ENCODE peak calls at places on chromosomes 12 and 14, in eight cellular contexts. One of them, this sample, is unnamed. For H3K4me1, the result is how much of the 10 kb centered on the place peaks cover.

GRCh38 chr14:61145258-61145902 is 135.8 kb downstream of the TMEM30B start:
- DNase-seq in ovary: no peak
- DNase-seq in hepatocyte: peak
- DNase-seq in lower lobe of right lung: no peak
- DNase-seq in A673: peak
- DNase-seq in heart right ventricle: peak
- DNase-seq in left ventricle myocardium inferior: no peak
- DNase-seq in fibroblast of lung: peak
- DNase-seq in this sample: no peak

GRCh38 chr12:15631007-15631715 is 158.0 kb downstream of the EPS8 start:
- DNase-seq in ovary: no peak
- DNase-seq in hepatocyte: no peak
- DNase-seq in lower lobe of right lung: no peak
- DNase-seq in A673: peak
- DNase-seq in heart right ventricle: no peak
- DNase-seq in left ventricle myocardium inferior: no peak
- DNase-seq in fibroblast of lung: no peak
- DNase-seq in this sample: no peak

GRCh38 chr12:46389130-46389616 is 16.6 kb upstream of the SLC38A2 start:
- DNase-seq in ovary: no peak
- DNase-seq in hepatocyte: no peak
- DNase-seq in lower lobe of right lung: no peak
- DNase-seq in A673: peak
- DNase-seq in heart right ventricle: no peak
- DNase-seq in left ventricle myocardium inferior: no peak
- DNase-seq in fibroblast of lung: peak
- DNase-seq in this sample: no peak

GRCh38 chr12:113381237-113381636 is 22.4 kb downstream of the SDS start:
- DNase-seq in ovary: no peak
- DNase-seq in hepatocyte: no peak
- DNase-seq in lower lobe of right lung: no peak
- DNase-seq in A673: no peak
- DNase-seq in heart right ventricle: no peak
- DNase-seq in left ventricle myocardium inferior: no peak
- DNase-seq in fibroblast of lung: no peak
- DNase-seq in this sample: no peak

GRCh38 chr12:117832459-117833457 is 136.0 kb downstream of the KSR2 start:
- DNase-seq in ovary: no peak
- DNase-seq in hepatocyte: no peak
- DNase-seq in lower lobe of right lung: no peak
- DNase-seq in A673: no peak
- DNase-seq in heart right ventricle: no peak
- DNase-seq in left ventricle myocardium inferior: no peak
- DNase-seq in fibroblast of lung: peak
- DNase-seq in this sample: no peak

GRCh38 chr12:105040476-105040875 is 43.8 kb downstream of the ALDH1L2 start:
- DNase-seq in ovary: no peak
- DNase-seq in hepatocyte: no peak
- DNase-seq in lower lobe of right lung: no peak
- DNase-seq in A673: no peak
- DNase-seq in heart right ventricle: no peak
- DNase-seq in left ventricle myocardium inferior: no peak
- DNase-seq in fibroblast of lung: no peak
- DNase-seq in this sample: no peak

GRCh38 chr12:11765817-11766794 is 116.6 kb downstream of the ETV6 start:
- DNase-seq in ovary: no peak
- DNase-seq in hepatocyte: no peak
- DNase-seq in lower lobe of right lung: peak
- DNase-seq in A673: peak
- DNase-seq in heart right ventricle: peak
- DNase-seq in left ventricle myocardium inferior: no peak
- DNase-seq in fibroblast of lung: peak
- DNase-seq in this sample: no peak

GRCh38 chr14:79586401-79586800 is 624.9 kb downstream of the DIO2 start:
- DNase-seq in ovary: no peak
- DNase-seq in hepatocyte: no peak
- DNase-seq in lower lobe of right lung: peak
- DNase-seq in A673: no peak
- DNase-seq in heart right ventricle: no peak
- DNase-seq in left ventricle myocardium inferior: no peak
- DNase-seq in fibroblast of lung: no peak
- DNase-seq in this sample: peak

GRCh38 chr14:91390165-91390778 is 27.3 kb downstream of the CCDC88C start:
- DNase-seq in ovary: no peak
- DNase-seq in hepatocyte: no peak
- DNase-seq in lower lobe of right lung: no peak
- DNase-seq in A673: peak
- DNase-seq in heart right ventricle: no peak
- DNase-seq in left ventricle myocardium inferior: no peak
- DNase-seq in fibroblast of lung: no peak
- DNase-seq in this sample: no peak

DNA sequence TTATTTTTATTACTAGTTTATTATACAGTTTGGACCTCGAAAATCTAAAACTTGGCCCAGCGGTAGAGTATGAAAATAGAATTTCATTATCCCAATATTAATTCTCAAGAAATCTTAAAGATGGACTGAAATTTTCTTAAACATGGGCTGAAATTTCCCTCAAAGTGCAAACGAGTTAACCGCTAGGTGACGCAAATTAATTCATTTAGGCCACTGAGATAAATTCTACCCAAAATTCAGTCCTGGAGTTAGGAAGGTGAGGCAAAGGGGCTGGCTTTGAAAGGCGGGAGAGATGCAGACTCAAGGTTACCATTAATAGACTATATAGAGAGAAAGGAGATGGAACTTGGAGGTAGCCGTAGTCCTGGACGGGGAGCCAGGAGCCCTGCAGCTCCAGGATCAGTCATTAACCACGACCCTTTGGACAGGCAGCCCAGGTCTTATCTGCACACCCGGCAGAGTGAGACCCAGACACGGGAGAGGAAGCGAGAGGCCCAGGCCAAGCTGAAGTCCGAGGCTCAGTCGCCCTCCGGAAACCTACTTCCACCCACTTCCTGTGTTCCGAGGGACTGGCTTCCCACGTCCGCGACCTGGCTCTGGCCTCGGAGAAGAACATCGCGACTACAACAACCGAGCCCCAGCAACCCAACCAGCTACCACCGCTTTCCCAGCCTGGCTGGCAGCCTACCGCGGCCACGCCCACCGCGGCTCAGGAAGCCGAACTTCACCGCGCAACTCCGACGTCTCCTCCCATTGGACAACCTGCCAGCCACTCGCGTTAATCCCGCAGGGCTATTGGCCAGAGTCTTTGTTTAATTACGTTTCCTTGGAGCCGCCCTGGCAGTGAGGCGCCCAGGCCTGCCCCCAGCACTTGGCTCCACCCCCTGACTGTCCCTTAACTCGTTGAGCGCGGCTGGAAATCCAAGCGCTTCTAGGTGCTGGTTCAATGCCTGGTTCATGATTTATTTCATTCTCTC is at the start of gene EFCAB11:
- DNase-seq in ovary: peak
- DNase-seq in hepatocyte: peak
- DNase-seq in lower lobe of right lung: peak
- DNase-seq in A673: peak
- DNase-seq in heart right ventricle: peak
- DNase-seq in left ventricle myocardium inferior: peak
- DNase-seq in fibroblast of lung: peak
- DNase-seq in this sample: peak
- TF ChIP-seq CTCF in ovary: no peak
- TF ChIP-seq CTCF in hepatocyte: peak
- TF ChIP-seq CTCF in lower lobe of right lung: no peak
- TF ChIP-seq CTCF in A673: peak
- TF ChIP-seq CTCF in heart right ventricle: no peak
- TF ChIP-seq CTCF in left ventricle myocardium inferior: no peak
- TF ChIP-seq CTCF in fibroblast of lung: no peak
- TF ChIP-seq CTCF in this sample: no peak

GRCh38 chr14:21236948-21237797 is 32.1 kb downstream of the HNRNPC start:
- DNase-seq in ovary: no peak
- DNase-seq in hepatocyte: no peak
- DNase-seq in lower lobe of right lung: no peak
- DNase-seq in A673: no peak
- DNase-seq in heart right ventricle: no peak
- DNase-seq in left ventricle myocardium inferior: no peak
- DNase-seq in fibroblast of lung: no peak
- DNase-seq in this sample: no peak

GRCh38 chr14:21233457-21234076 is 35.7 kb downstream of the HNRNPC start:
- DNase-seq in ovary: no peak
- DNase-seq in hepatocyte: no peak
- DNase-seq in lower lobe of right lung: no peak
- DNase-seq in A673: peak
- DNase-seq in heart right ventricle: no peak
- DNase-seq in left ventricle myocardium inferior: no peak
- DNase-seq in fibroblast of lung: no peak
- DNase-seq in this sample: no peak

GRCh38 chr14:21229821-21230220 is 39.4 kb downstream of the HNRNPC start:
- DNase-seq in ovary: no peak
- DNase-seq in hepatocyte: no peak
- DNase-seq in lower lobe of right lung: no peak
- DNase-seq in A673: peak
- DNase-seq in heart right ventricle: no peak
- DNase-seq in left ventricle myocardium inferior: no peak
- DNase-seq in fibroblast of lung: no peak
- DNase-seq in this sample: no peak

GRCh38 chr14:21231020-21231652 is 38.1 kb downstream of the HNRNPC start:
- DNase-seq in ovary: no peak
- DNase-seq in hepatocyte: no peak
- DNase-seq in lower lobe of right lung: no peak
- DNase-seq in A673: no peak
- DNase-seq in heart right ventricle: no peak
- DNase-seq in left ventricle myocardium inferior: no peak
- DNase-seq in fibroblast of lung: no peak
- DNase-seq in this sample: no peak

GRCh38 chr14:21234112-21234511 is 35.1 kb downstream of the HNRNPC start:
- DNase-seq in ovary: no peak
- DNase-seq in hepatocyte: no peak
- DNase-seq in lower lobe of right lung: no peak
- DNase-seq in A673: no peak
- DNase-seq in heart right ventricle: no peak
- DNase-seq in left ventricle myocardium inferior: no peak
- DNase-seq in fibroblast of lung: no peak
- DNase-seq in this sample: no peak
- H3K4me1 ChIP-seq in ovary: under half
- H3K4me1 ChIP-seq in hepatocyte: under half
- H3K4me1 ChIP-seq in lower lobe of right lung: half or more
- H3K4me1 ChIP-seq in A673: half or more
- H3K4me1 ChIP-seq in heart right ventricle: half or more
- H3K4me1 ChIP-seq in left ventricle myocardium inferior: half or more
- H3K4me1 ChIP-seq in fibroblast of lung: under half
- H3K4me1 ChIP-seq in this sample: half or more

DNA sequence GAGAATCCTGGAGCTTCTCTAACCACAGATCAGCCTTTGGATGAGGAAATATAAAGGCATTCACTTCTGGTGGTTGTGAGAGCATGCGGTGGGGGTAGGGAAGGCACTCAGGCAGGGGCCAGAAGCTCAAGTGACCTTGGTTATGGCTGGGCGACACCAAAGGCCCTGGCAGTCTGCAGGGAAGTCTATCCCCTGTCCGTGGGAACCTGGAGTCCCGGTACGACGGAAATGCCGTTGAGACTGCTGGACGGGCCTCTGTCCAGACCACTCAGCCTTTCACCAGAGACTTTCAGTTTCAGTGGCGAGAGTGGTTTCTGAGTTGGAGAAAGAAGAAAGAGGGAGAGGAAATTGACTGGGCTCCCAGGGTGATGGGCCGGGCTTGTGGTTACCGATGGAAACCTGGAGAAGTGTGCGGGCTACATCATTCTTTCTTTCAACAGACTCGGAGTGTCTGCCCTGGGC is 20.9 kb downstream of the ISCA2 start:
- DNase-seq in ovary: no peak
- DNase-seq in hepatocyte: no peak
- DNase-seq in lower lobe of right lung: peak
- DNase-seq in A673: no peak
- DNase-seq in heart right ventricle: no peak
- DNase-seq in left ventricle myocardium inferior: no peak
- DNase-seq in fibroblast of lung: peak
- DNase-seq in this sample: peak
- H3K4me3 ChIP-seq in ovary: no peak
- H3K4me3 ChIP-seq in hepatocyte: no peak
- H3K4me3 ChIP-seq in lower lobe of right lung: peak
- H3K4me3 ChIP-seq in A673: no peak
- H3K4me3 ChIP-seq in heart right ventricle: no peak
- H3K4me3 ChIP-seq in left ventricle myocardium inferior: no peak
- H3K4me3 ChIP-seq in fibroblast of lung: no peak
- H3K4me3 ChIP-seq in this sample: peak

GRCh38 chr12:93571360-93571853 is 1.1 kb upstream of the SOCS2 start:
- DNase-seq in ovary: peak
- DNase-seq in hepatocyte: peak
- DNase-seq in lower lobe of right lung: peak
- DNase-seq in A673: peak
- DNase-seq in heart right ventricle: peak
- DNase-seq in left ventricle myocardium inferior: peak
- DNase-seq in fibroblast of lung: peak
- DNase-seq in this sample: peak
- TF ChIP-seq CTCF in ovary: peak
- TF ChIP-seq CTCF in hepatocyte: peak
- TF ChIP-seq CTCF in lower lobe of right lung: no peak
- TF ChIP-seq CTCF in A673: peak
- TF ChIP-seq CTCF in heart right ventricle: no peak
- TF ChIP-seq CTCF in left ventricle myocardium inferior: peak
- TF ChIP-seq CTCF in fibroblast of lung: peak
- TF ChIP-seq CTCF in this sample: peak

GRCh38 chr12:65943388-65944137 is 119.3 kb downstream of the HMGA2 start:
- DNase-seq in ovary: no peak
- DNase-seq in hepatocyte: no peak
- DNase-seq in lower lobe of right lung: no peak
- DNase-seq in A673: no peak
- DNase-seq in heart right ventricle: no peak
- DNase-seq in left ventricle myocardium inferior: no peak
- DNase-seq in fibroblast of lung: no peak
- DNase-seq in this sample: no peak

GRCh38 chr12:65946419-65946818 is 122.1 kb downstream of the HMGA2 start:
- DNase-seq in ovary: no peak
- DNase-seq in hepatocyte: no peak
- DNase-seq in lower lobe of right lung: no peak
- DNase-seq in A673: no peak
- DNase-seq in heart right ventricle: no peak
- DNase-seq in left ventricle myocardium inferior: no peak
- DNase-seq in fibroblast of lung: no peak
- DNase-seq in this sample: no peak

GRCh38 chr12:65945457-65945856 is 121.2 kb downstream of the HMGA2 start:
- DNase-seq in ovary: no peak
- DNase-seq in hepatocyte: no peak
- DNase-seq in lower lobe of right lung: no peak
- DNase-seq in A673: no peak
- DNase-seq in heart right ventricle: no peak
- DNase-seq in left ventricle myocardium inferior: no peak
- DNase-seq in fibroblast of lung: no peak
- DNase-seq in this sample: no peak

GRCh38 chr12:65946821-65947220 is 122.5 kb downstream of the HMGA2 start:
- DNase-seq in ovary: no peak
- DNase-seq in hepatocyte: no peak
- DNase-seq in lower lobe of right lung: no peak
- DNase-seq in A673: no peak
- DNase-seq in heart right ventricle: no peak
- DNase-seq in left ventricle myocardium inferior: no peak
- DNase-seq in fibroblast of lung: peak
- DNase-seq in this sample: no peak

DNA sequence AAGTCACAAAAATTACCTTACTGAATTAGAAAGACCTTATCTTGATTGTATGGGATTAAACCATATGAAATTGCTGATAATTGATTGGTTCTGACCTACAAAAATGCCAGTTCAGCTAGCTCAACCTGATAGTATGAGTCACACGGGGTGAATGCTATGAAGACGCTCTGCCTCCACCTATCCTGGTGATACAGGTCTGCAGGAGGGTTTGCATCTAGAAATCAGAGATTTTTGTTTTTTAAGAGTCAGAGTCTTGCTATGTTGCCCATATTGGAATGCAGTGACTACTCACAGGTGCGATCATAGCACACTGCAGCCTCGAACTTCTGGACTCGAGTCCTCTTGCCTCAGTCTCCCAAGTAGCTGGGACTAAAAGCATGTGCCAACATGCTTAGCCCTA is 120.4 kb downstream of the HMGA2 start:
- DNase-seq in ovary: no peak
- DNase-seq in hepatocyte: no peak
- DNase-seq in lower lobe of right lung: no peak
- DNase-seq in A673: no peak
- DNase-seq in heart right ventricle: no peak
- DNase-seq in left ventricle myocardium inferior: no peak
- DNase-seq in fibroblast of lung: no peak
- DNase-seq in this sample: no peak
- H3K4me1 ChIP-seq in ovary: under half
- H3K4me1 ChIP-seq in hepatocyte: under half
- H3K4me1 ChIP-seq in lower lobe of right lung: under half
- H3K4me1 ChIP-seq in A673: half or more
- H3K4me1 ChIP-seq in heart right ventricle: under half
- H3K4me1 ChIP-seq in left ventricle myocardium inferior: under half
- H3K4me1 ChIP-seq in fibroblast of lung: under half
- H3K4me1 ChIP-seq in this sample: under half

This sample was measured in upper lobe of right lung.